ENCODE peak calls at places on chromosome 21, in five cellular contexts. Q, E, Z, C and K are unnamed samples.

GRCh38 chr21:43609501-43610340 is 49.6 kb downstream of the HSF2BP start:
- DNase-seq in C (peak; percentile 85), Z (no peak), E (no peak), Q (peak; percentile 82), K (no peak)

GRCh38 chr21:16086936-16087335 is 357.2 kb downstream of the USP25 start:
- DNase-seq in C (no peak), Q (no peak), Z (no peak), E (no peak), K (no peak)

GRCh38 chr21:26709090-26709489 is 136.0 kb upstream of the CYYR1 start:
- DNase-seq in C (no peak), Z (no peak), Q (peak; percentile 57), E (peak; percentile 15), K (no peak)

GRCh38 chr21:32021319-32022027 is 148.7 kb downstream of the HUNK start:
- DNase-seq in Z (no peak), C (peak; percentile 2), Q (no peak), E (no peak), K (no peak)

GRCh38 chr21:15051652-15052554 is 12.9 kb downstream of the NRIP1 start:
- DNase-seq in Z (no peak), C (peak; percentile 53), Q (peak; percentile 50), E (peak; percentile 10), K (no peak)

GRCh38 chr21:37009740-37010341 is 3.3 kb downstream of the RIPPLY3 start:
- DNase-seq in E (peak; percentile 52), C (peak; percentile 90), Z (peak; percentile 40), Q (peak; percentile 88), K (peak; percentile 33)

GRCh38 chr21:33848252-33848953 is 67.2 kb downstream of the ATP5PO start:
- DNase-seq in E (no peak), Z (no peak), Q (no peak), C (no peak), K (no peak)

GRCh38 chr21:34722684-34723300 is 54.0 kb downstream of the CLIC6 start:
- DNase-seq in Q (no peak), Z (no peak), C (no peak), E (no peak), K (no peak)

GRCh38 chr21:41923641-41924342 is 30.0 kb downstream of the C2CD2 start:
- DNase-seq in C (peak; percentile 25), E (no peak), Z (no peak), Q (peak; percentile 90), K (no peak)

GRCh38 chr21:42221581-42222345 is 2.8 kb downstream of the ABCG1 start:
- DNase-seq in E (no peak), C (peak; percentile 87), Z (no peak), Q (peak; percentile 89), K (no peak)

GRCh38 chr21:17467829-17468228 is 45.0 kb upstream of the CXADR start:
- DNase-seq in E (no peak), Q (no peak), Z (no peak), C (no peak), K (no peak)

GRCh38 chr21:39913651-39914145 is 46.5 kb downstream of the PCP4 start:
- DNase-seq in Z (no peak), E (no peak), C (no peak), Q (no peak), K (no peak)

GRCh38 chr21:45579383-45580180 is 37.3 kb upstream of the SLC19A1 start:
- DNase-seq in Z (no peak), E (no peak), Q (no peak), C (no peak), K (no peak)

GRCh38 chr21:36773111-36773510 is 74.2 kb downstream of the SIM2 start:
- DNase-seq in Z (no peak), Q (peak; percentile 85), E (peak; percentile 63), C (peak; percentile 87), K (no peak)